ENCODE peak calls at places on chromosomes 11 and 22, in four cellular contexts. L is stomach, I is right lobe of liver, G is coronary artery. K is an unnamed sample.

GRCh38 chr11:202490-202889 is 4.7 kb downstream of the BET1L start:
- DNase-seq in G (peak), L (peak), I (no peak), K (no peak)

GRCh38 chr11:68664141-68664540 is 20.2 kb upstream of the GAL start:
- DNase-seq in I (no peak), L (no peak), G (no peak), K (no peak)

GRCh38 chr11:36103933-36104530 is 160.2 kb downstream of the LDLRAD3 start:
- DNase-seq in G (no peak), I (no peak), L (no peak), K (no peak)

GRCh38 chr22:48880749-48881148 is 946.9 kb downstream of the BRD1 start:
- DNase-seq in G (no peak), L (no peak), I (no peak), K (no peak)

GRCh38 chr11:61114913-61115312 is 12.6 kb downstream of the CD5 start:
- DNase-seq in G (no peak), L (no peak), I (no peak), K (no peak)

GRCh38 chr11:125165111-125165663 is 636 bp downstream of the PKNOX2 start:
- DNase-seq in L (peak), G (no peak), I (no peak), K (peak)

GRCh38 chr11:113934797-113935196 is 30.2 kb downstream of the HTR3B start:
- DNase-seq in G (no peak), L (no peak), I (no peak), K (no peak)

GRCh38 chr11:1338201-1339065 is 29.0 kb upstream of the TOLLIP start:
- DNase-seq in I (no peak), G (no peak), L (no peak), K (peak)

GRCh38 chr11:131910491-131911387 is 540.3 kb downstream of the NTM start:
- DNase-seq in L (no peak), G (no peak), I (no peak), K (no peak)

GRCh38 chr11:44674809-44675208 is 52.0 kb upstream of the TSPAN18 start:
- DNase-seq in G (no peak), I (no peak), L (no peak), K (no peak)

GRCh38 chr22:38782402-38783094 is 11.4 kb downstream of the DNAL4 start:
- DNase-seq in L (no peak), I (no peak), G (no peak), K (no peak)

GRCh38 chr11:62804310-62805043 is 763 bp downstream of the NXF1 start:
- DNase-seq in G (no peak), L (peak), I (no peak), K (no peak)

GRCh38 chr11:125036933-125037332 is 26.2 kb upstream of the SLC37A2 start:
- DNase-seq in I (no peak), G (no peak), L (no peak), K (no peak)

GRCh38 chr11:8282621-8283509 is 19.2 kb upstream of the LMO1 start:
- DNase-seq in G (peak), I (no peak), L (no peak), K (no peak)

GRCh38 chr11:8239056-8239455 is 24.6 kb downstream of the LMO1 start:
- DNase-seq in I (no peak), L (no peak), G (no peak), K (no peak)

GRCh38 chr22:46661221-46661851 is 41.1 kb downstream of the GRAMD4 start:
- DNase-seq in G (no peak), I (no peak), L (no peak), K (no peak)

GRCh38 chr11:65440831-65441499 is 18.4 kb downstream of the NEAT1 start:
- DNase-seq in G (peak), I (no peak), L (no peak), K (no peak)

GRCh38 chr11:115389790-115390189 is 114.4 kb downstream of the CADM1 start:
- DNase-seq in L (no peak), G (no peak), I (no peak), K (no peak)

GRCh38 chr11:46977038-46977818 is 40.7 kb downstream of the CSTPP1 start:
- DNase-seq in L (no peak), I (no peak), G (no peak), K (no peak)

GRCh38 chr11:60857378-60858232 is 1.9 kb upstream of the PTGDR2 start:
- DNase-seq in L (no peak), G (no peak), I (no peak), K (no peak)

GRCh38 chr22:26589367-26589844 is 526 bp downstream of the TPST2 start:
- DNase-seq in I (peak), L (peak), G (peak), K (peak)

GRCh38 chr11:19735512-19735911 is 22.9 kb downstream of the NAV2 start:
- DNase-seq in L (no peak), I (no peak), G (no peak), K (no peak)

GRCh38 chr11:44746894-44747293 is 20.1 kb downstream of the TSPAN18 start:
- DNase-seq in L (no peak), G (no peak), I (no peak), K (no peak)

GRCh38 chr11:135008001-135008405 is 596.0 kb upstream of the B3GAT1 start:
- DNase-seq in I (no peak), L (no peak), G (no peak), K (no peak)

GRCh38 chr11:132942611-132943324 is 589.5 kb downstream of the OPCML start:
- DNase-seq in G (no peak), I (no peak), L (no peak), K (no peak)

GRCh38 chr11:44774131-44774530 is 47.4 kb downstream of the TSPAN18 start:
- DNase-seq in L (peak), I (no peak), G (peak), K (no peak)

GRCh38 chr11:119691020-119691666 is 37.9 kb downstream of the NECTIN1 start:
- DNase-seq in L (no peak), I (no peak), G (no peak), K (no peak)

DNA sequence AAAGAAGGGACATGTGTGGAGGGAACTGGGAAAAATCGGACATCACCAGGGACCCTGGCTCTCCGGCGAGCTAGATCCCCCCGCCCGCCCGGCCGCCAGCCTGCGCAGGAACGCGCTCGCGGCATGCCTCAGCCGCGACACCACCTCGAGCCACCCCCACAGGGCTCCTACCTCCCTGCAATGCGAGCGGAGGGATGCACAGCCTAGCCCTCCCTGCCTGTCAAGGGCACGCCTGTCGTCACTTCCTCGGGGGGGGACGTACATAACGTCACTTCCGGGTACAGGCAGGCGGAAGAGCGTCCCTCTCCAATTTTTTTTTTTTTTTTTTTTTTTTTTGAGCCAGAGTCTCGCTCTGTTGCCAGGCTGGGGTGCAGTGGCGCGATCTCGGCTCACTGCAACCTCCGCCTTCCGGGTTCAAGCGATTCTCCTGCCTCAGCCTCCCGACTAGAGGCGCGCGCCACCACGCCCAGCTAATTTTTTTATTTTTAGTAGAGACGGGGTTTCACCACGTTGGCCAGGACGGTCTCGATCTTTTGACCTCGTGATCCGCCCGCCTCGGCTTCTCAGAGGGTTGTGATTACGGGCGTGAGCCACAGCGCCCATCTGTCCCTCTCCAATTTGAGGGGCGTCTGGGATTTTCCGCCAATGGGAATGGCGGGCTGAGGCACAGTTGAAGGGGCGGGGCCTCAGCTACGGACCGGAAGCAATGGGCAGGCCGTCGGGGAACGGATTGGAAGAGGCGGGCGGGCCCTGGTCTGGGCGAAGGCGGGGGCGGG is at the start of gene TXN2:
- DNase-seq in I (peak), G (peak), L (peak), K (peak)
- TF ChIP-seq CTCF in I (no peak), G (no peak), L (no peak), K (no peak)

DNA sequence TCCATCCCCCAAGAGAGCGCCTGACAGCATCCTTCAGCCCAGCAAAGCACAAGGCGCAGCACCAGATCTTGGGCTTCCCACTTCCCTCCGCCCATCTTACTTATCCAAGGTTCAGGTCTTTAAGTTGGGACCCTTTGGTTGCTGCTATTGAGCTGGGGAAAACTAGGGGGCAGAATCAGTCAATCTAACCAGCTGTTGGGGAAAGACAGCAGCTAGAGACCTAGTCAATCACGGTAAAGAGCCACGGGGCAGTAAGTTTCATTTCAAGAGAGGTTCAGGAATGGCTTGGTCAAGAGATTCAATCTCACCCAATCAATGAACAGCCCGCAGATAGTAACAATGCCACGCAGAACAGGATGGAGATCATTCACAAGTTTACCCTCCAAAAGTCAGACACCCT is 1.7 kb downstream of the ABTB2 start:
- DNase-seq in I (no peak), G (no peak), L (no peak), K (no peak)
- TF ChIP-seq CTCF in I (no peak), G (no peak), L (no peak), K (no peak)

GRCh38 chr22:42490244-42490832 is 29.3 kb downstream of the RRP7A start:
- DNase-seq in G (no peak), I (no peak), L (peak), K (no peak)
- TF ChIP-seq CTCF in G (no peak), I (no peak), L (no peak), K (no peak)

GRCh38 chr11:111382451-111382850 is 3.4 kb upstream of the POU2AF1 start:
- DNase-seq in L (no peak), I (no peak), G (no peak), K (no peak)

GRCh38 chr11:111378773-111379499 is at the start of gene POU2AF1:
- DNase-seq in L (no peak), G (no peak), I (no peak), K (no peak)

GRCh38 chr11:111379500-111380136 is 543 bp upstream of the POU2AF1 start:
- DNase-seq in I (no peak), G (no peak), L (no peak), K (no peak)

GRCh38 chr11:111376453-111376871 is 2.6 kb downstream of the POU2AF1 start:
- DNase-seq in G (no peak), I (no peak), L (no peak), K (no peak)

GRCh38 chr11:111378185-111378772 is 796 bp downstream of the POU2AF1 start:
- DNase-seq in G (no peak), I (no peak), L (no peak), K (no peak)
- TF ChIP-seq CTCF in G (no peak), I (no peak), L (no peak), K (no peak)

GRCh38 chr11:79055866-79056632 is 384.8 kb downstream of the TENM4 start:
- DNase-seq in G (no peak), I (no peak), L (no peak), K (no peak)
- TF ChIP-seq CTCF in G (no peak), I (no peak), L (no peak), K (no peak)

GRCh38 chr22:45263790-45264269 is 20.9 kb upstream of the UPK3A start:
- DNase-seq in G (no peak), L (peak), I (peak), K (peak)
- TF ChIP-seq CTCF in G (no peak), L (peak), I (peak), K (peak)

K was measured in pancreas.